ENCODE peak calls at places on chromosomes 13 and 19, in five cellular contexts. J is T-helper 17 cell; D is stimulated activated CD8-positive, alpha-beta memory T cell treated with anti-CD3 and anti-CD28 coated beads, Interleukin-4, amount 100 ng/mL, for 24 hours; S is RPMI8226; G is stimulated activated CD4-positive, alpha-beta T cell treated with anti-CD3 and anti-CD28 coated beads, Interleukin-2, amount 100 ng/mL, for 24 hours. N is an unnamed sample.

GRCh38 chr13:108060111-108060510 is 155.2 kb downstream of the LIG4 start:
- DNase-seq in J (no peak), D (no peak), S (no peak), G (no peak), N (no peak)

GRCh38 chr13:65310663-65311328 is 1919.3 kb downstream of the PCDH9 start:
- DNase-seq in J (no peak), D (no peak), S (no peak), G (no peak), N (no peak)

GRCh38 chr13:30810261-30810701 is 74.9 kb downstream of the ALOX5AP start:
- DNase-seq in J (no peak), D (no peak), S (no peak), G (no peak), N (no peak)

GRCh38 chr13:24161010-24161775 is 673 bp downstream of the SPATA13 start:
- DNase-seq in J (peak; percentile 19), D (peak; percentile 30), S (peak; percentile 46), G (no peak), N (peak; percentile 23)

GRCh38 chr19:35031072-35031881 is 1.0 kb downstream of the SCN1B start:
- DNase-seq in J (no peak), D (no peak), S (no peak), G (no peak), N (no peak)

GRCh38 chr19:33749016-33749415 is 47.7 kb upstream of the KCTD15 start:
- DNase-seq in J (no peak), D (no peak), S (no peak), G (no peak), N (no peak)

GRCh38 chr13:102846261-102847015 is 606 bp downstream of the ERCC5 start:
- DNase-seq in J (peak; percentile 23), D (peak; percentile 13), S (peak; percentile 49), G (peak; percentile 48), N (peak; percentile 79)

GRCh38 chr13:111981446-111982165 is 85.3 kb upstream of the SOX1 start:
- DNase-seq in J (no peak), D (no peak), S (peak; percentile 83), G (no peak), N (no peak)

GRCh38 chr13:78160793-78161192 is 242.2 kb upstream of the EDNRB start:
- DNase-seq in J (no peak), D (no peak), S (peak; percentile 23), G (no peak), N (peak; percentile 68)

GRCh38 chr19:6229216-6229913 is 50.4 kb downstream of the MLLT1 start:
- DNase-seq in J (no peak), D (no peak), S (no peak), G (no peak), N (no peak)